ENCODE peak calls at places on chromosomes 6 and 20, in five cellular contexts. G is PC-3, Z is MM.1S, T is neural progenitor cell, C is hepatocyte. P is an unnamed sample.

GRCh38 chr6:152723398-152723797 is 25.7 kb downstream of the MYCT1 start:
- DNase-seq in G (no peak), C (no peak), T (no peak), Z (no peak), P (peak; percentile 82)

GRCh38 chr6:15408758-15409157 is 162.9 kb downstream of the JARID2 start:
- DNase-seq in T (no peak), C (no peak), Z (no peak), G (no peak), P (no peak)

GRCh38 chr6:129359811-129360787 is 349.9 kb downstream of the ARHGAP18 start:
- DNase-seq in T (no peak), Z (no peak), C (no peak), G (no peak), P (peak; percentile 7)

GRCh38 chr6:135906542-135906941 is 55.0 kb downstream of the PDE7B start:
- DNase-seq in Z (no peak), G (peak; percentile 20), T (no peak), C (no peak), P (peak; percentile 43)

GRCh38 chr6:127933852-127934840 is 33.3 kb upstream of the THEMIS start:
- DNase-seq in G (no peak), T (no peak), C (no peak), Z (peak; percentile 65), P (no peak)

GRCh38 chr6:96521625-96522468 is at the start of gene UFL1:
- DNase-seq in C (peak; percentile 98), G (peak; percentile 88), Z (peak; percentile 93), T (peak; percentile 97), P (peak; percentile 99)

GRCh38 chr6:139973602-139974373 is 599.3 kb upstream of the CITED2 start:
- DNase-seq in Z (no peak), C (no peak), T (no peak), G (no peak), P (peak; percentile 29)

GRCh38 chr20:6075428-6076219 is 21.8 kb upstream of the LRRN4 start:
- DNase-seq in Z (no peak), T (no peak), C (peak; percentile 39), G (no peak), P (no peak)

GRCh38 chr20:2804041-2804828 is 3.8 kb upstream of the CPXM1 start:
- DNase-seq in Z (no peak), G (no peak), T (no peak), C (no peak), P (no peak)

GRCh38 chr6:51738614-51739013 is 348.8 kb downstream of the PKHD1 start:
- DNase-seq in Z (no peak), C (no peak), G (no peak), T (no peak), P (no peak)

GRCh38 chr6:36364669-36365479 is 22.6 kb downstream of the ETV7 start:
- DNase-seq in C (peak; percentile 73), G (no peak), Z (peak; percentile 72), T (no peak), P (no peak)

GRCh38 chr6:104940238-104940880 is 16.5 kb upstream of the LIN28B start:
- DNase-seq in Z (no peak), C (peak; percentile 82), T (peak; percentile 95), G (no peak), P (no peak)

GRCh38 chr6:31479151-31479932 is 18.6 kb upstream of the MICB start:
- DNase-seq in Z (no peak), T (peak; percentile 30), C (no peak), G (no peak), P (no peak)

GRCh38 chr20:956330-956951 is 40.3 kb upstream of the ANGPT4 start:
- DNase-seq in G (peak; percentile 83), Z (peak; percentile 57), T (peak; percentile 91), C (peak; percentile 78), P (peak; percentile 57)

GRCh38 chr20:34528921-34529297 is 12.7 kb downstream of the DYNLRB1 start:
- DNase-seq in T (no peak), Z (no peak), C (no peak), G (no peak), P (peak; percentile 15)

GRCh38 chr6:12114055-12114503 is 102.0 kb downstream of the HIVEP1 start:
- DNase-seq in G (no peak), C (no peak), Z (no peak), T (no peak), P (no peak)

GRCh38 chr6:30735668-30736314 is 6.7 kb downstream of the FLOT1 start:
- DNase-seq in Z (peak; percentile 37), C (no peak), T (no peak), G (no peak), P (no peak)

GRCh38 chr6:157405986-157406385 is 25.0 kb downstream of the ZDHHC14 start:
- DNase-seq in G (peak; percentile 42), T (no peak), Z (no peak), C (peak; percentile 32), P (peak; percentile 15)

GRCh38 chr6:143652840-143653239 is 24.9 kb upstream of the PHACTR2 start:
- DNase-seq in G (no peak), Z (no peak), C (peak; percentile 68), T (no peak), P (no peak)

GRCh38 chr6:142947702-142948480 is 2.9 kb upstream of the HIVEP2 start:
- DNase-seq in Z (peak; percentile 63), G (peak; percentile 76), C (no peak), T (no peak), P (no peak)

GRCh38 chr20:50783390-50783789 is 11.5 kb upstream of the BCAS4 start:
- DNase-seq in C (no peak), Z (no peak), T (no peak), G (no peak), P (no peak)

GRCh38 chr6:49423817-49424216 is 39.2 kb downstream of the MMUT start:
- DNase-seq in C (peak; percentile 8), Z (no peak), T (no peak), G (peak; percentile 55), P (peak; percentile 16)

GRCh38 chr6:169221264-169221663 is 32.4 kb downstream of the THBS2 start:
- DNase-seq in Z (no peak), G (no peak), T (no peak), C (no peak), P (no peak)

GRCh38 chr6:111061493-111061892 is 25.8 kb upstream of the SLC16A10 start:
- DNase-seq in T (no peak), G (no peak), Z (no peak), C (no peak), P (peak; percentile 13)

GRCh38 chr20:4509825-4510522 is 211.7 kb upstream of the PRND start:
- DNase-seq in T (no peak), G (peak; percentile 44), Z (no peak), C (no peak), P (peak; percentile 39)

GRCh38 chr6:25456249-25456648 is 177.1 kb downstream of the CARMIL1 start:
- DNase-seq in G (no peak), T (no peak), Z (no peak), C (no peak), P (no peak)

GRCh38 chr20:31543966-31544598 is 29.8 kb downstream of the HM13 start:
- DNase-seq in T (no peak), C (peak; percentile 82), G (peak; percentile 62), Z (no peak), P (peak; percentile 97)

GRCh38 chr20:31540406-31540805 is 26.2 kb downstream of the HM13 start:
- DNase-seq in Z (no peak), C (no peak), G (no peak), T (no peak), P (no peak)

GRCh38 chr20:31542963-31543362 is 28.7 kb downstream of the HM13 start:
- DNase-seq in T (no peak), Z (no peak), G (no peak), C (no peak), P (no peak)

GRCh38 chr20:31544600-31544999 is 30.4 kb downstream of the HM13 start:
- DNase-seq in G (no peak), C (no peak), T (no peak), Z (no peak), P (no peak)

DNA sequence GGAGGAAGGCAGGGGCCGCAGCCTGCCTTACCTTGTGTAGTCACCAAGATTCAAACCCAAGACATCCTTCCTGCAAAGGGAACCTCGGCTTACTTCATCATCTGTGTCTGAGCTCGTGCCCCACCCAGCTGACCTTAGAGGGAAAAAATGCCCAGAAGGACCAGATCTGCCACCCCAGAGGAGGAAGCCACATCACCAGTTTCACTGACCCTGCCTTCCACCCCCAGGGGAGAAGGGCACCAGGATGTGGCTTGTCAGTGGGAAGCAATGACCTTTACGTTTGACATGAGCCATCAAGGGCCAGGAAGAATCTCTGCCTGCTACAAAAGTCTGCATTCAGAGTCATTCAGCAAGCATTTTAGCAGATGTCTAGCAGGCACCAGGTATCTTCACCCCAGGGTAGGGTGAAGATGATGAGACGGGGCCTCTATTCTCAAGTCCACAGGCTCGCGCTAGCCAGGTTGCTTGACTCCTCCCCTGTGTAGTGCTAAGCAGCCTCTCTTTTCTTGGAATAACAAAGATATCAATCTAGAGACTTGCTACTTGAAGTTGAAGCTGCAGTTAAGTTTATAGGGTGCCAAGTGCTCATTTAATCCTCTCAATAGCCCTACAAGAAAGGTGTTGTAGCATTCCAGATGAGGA is 28.1 kb downstream of the HM13 start:
- DNase-seq in C (no peak), Z (no peak), G (peak; percentile 42), T (no peak), P (peak; percentile 76)
- TF ChIP-seq EZH2phosphoT487 in C (no peak), Z (no peak), G (no peak), T (no peak), P (no peak)

GRCh38 chr20:46894971-46895905 is 595 bp downstream of the EYA2 start:
- DNase-seq in C (peak; percentile 17), G (peak; percentile 31), Z (no peak), T (peak; percentile 74), P (peak; percentile 41)
- TF ChIP-seq EZH2 in C (peak; percentile 74), G (peak; percentile 96), Z (no peak), T (peak; percentile 94), P (peak; percentile 97)

GRCh38 chr20:59736366-59736765 is 132.0 kb downstream of the PHACTR3 start:
- DNase-seq in C (no peak), T (no peak), Z (no peak), G (no peak), P (no peak)

GRCh38 chr20:59737073-59737691 is 132.8 kb downstream of the PHACTR3 start:
- DNase-seq in G (no peak), T (no peak), Z (no peak), C (no peak), P (no peak)

GRCh38 chr20:59735486-59735885 is 131.1 kb downstream of the PHACTR3 start:
- DNase-seq in C (no peak), T (no peak), G (no peak), Z (no peak), P (no peak)

GRCh38 chr20:59737816-59738215 is 133.5 kb downstream of the PHACTR3 start:
- DNase-seq in C (no peak), Z (no peak), G (no peak), T (no peak), P (no peak)

GRCh38 chr20:59735917-59736316 is 131.6 kb downstream of the PHACTR3 start:
- DNase-seq in G (no peak), Z (no peak), T (no peak), C (no peak), P (no peak)
- TF ChIP-seq EZH2phosphoT487 in G (no peak), Z (no peak), T (no peak), C (no peak), P (no peak)

GRCh38 chr20:40512567-40512966 is 176.5 kb downstream of the MAFB start:
- DNase-seq in Z (no peak), T (no peak), G (no peak), C (no peak), P (no peak)

GRCh38 chr20:40508821-40509220 is 180.2 kb downstream of the MAFB start:
- DNase-seq in Z (no peak), T (no peak), G (no peak), C (no peak), P (peak; percentile 51)

GRCh38 chr20:40510622-40511021 is 178.4 kb downstream of the MAFB start:
- DNase-seq in G (no peak), T (no peak), C (no peak), Z (no peak), P (no peak)

GRCh38 chr20:40511478-40511877 is 177.6 kb downstream of the MAFB start:
- DNase-seq in Z (no peak), G (no peak), T (no peak), C (no peak), P (peak; percentile 84)

GRCh38 chr20:40513010-40513409 is 176.0 kb downstream of the MAFB start:
- DNase-seq in C (no peak), Z (no peak), T (no peak), G (no peak), P (peak; percentile 53)
- TF ChIP-seq EZH2 in C (no peak), Z (no peak), T (no peak), G (no peak), P (no peak)